ENCODE peak calls at places on chromosomes 2 and 18, in nine cellular contexts. U is coronary artery, Y is fibroblast of the aortic adventitia, T is astrocyte of the hippocampus, J is bronchial epithelial cell, D is astrocyte of the spinal cord, K is GM03348, N is suprapubic skin, S is brain microvascular endothelial cell. Z is an unnamed sample.

GRCh38 chr2:139967665-139968064 is 1187.5 kb upstream of the NXPH2 start:
- DNase-seq in N (no peak), J (no peak), D (no peak), K (no peak), U (no peak), S (no peak), Y (no peak), T (no peak), Z (no peak)

GRCh38 chr2:144524190-144524957 is 4.5 kb upstream of the ZEB2 start:
- DNase-seq in T (peak), N (peak), J (no peak), S (no peak), D (peak), Y (peak), U (peak), K (peak), Z (peak)

GRCh38 chr2:224520064-224520463 is 65.1 kb downstream of the CUL3 start:
- DNase-seq in U (no peak), J (peak), K (peak), T (peak), Y (peak), D (peak), N (no peak), S (peak), Z (no peak)

GRCh38 chr18:47730795-47731194 is 199.7 kb downstream of the SMAD2 start:
- DNase-seq in J (no peak), Y (no peak), K (no peak), T (no peak), N (no peak), S (peak), D (peak), U (no peak), Z (no peak)

GRCh38 chr2:98634406-98635092 is 26.2 kb downstream of the UNC50 start:
- DNase-seq in U (no peak), D (no peak), J (peak), K (no peak), T (peak), Y (no peak), N (no peak), S (peak), Z (peak)

GRCh38 chr18:23627325-23627724 is 35.4 kb downstream of the ANKRD29 start:
- DNase-seq in Y (peak), K (no peak), U (no peak), T (peak), N (no peak), S (peak), J (peak), D (peak), Z (no peak)

GRCh38 chr2:84971799-84972790 is 1.1 kb downstream of the KCMF1 start:
- DNase-seq in U (peak), J (peak), T (peak), Y (peak), N (peak), K (peak), D (peak), S (no peak), Z (peak)

GRCh38 chr2:73832905-73833304 is 4.1 kb downstream of the STAMBP start:
- DNase-seq in D (peak), U (no peak), J (peak), S (no peak), T (peak), Y (peak), N (no peak), K (no peak), Z (no peak)

GRCh38 chr18:32661486-32662299 is 111.1 kb downstream of the KLHL14 start:
- DNase-seq in J (peak), N (no peak), U (no peak), Y (no peak), D (peak), K (no peak), S (peak), T (peak), Z (peak)

GRCh38 chr2:59389240-59389639 is 1148.1 kb upstream of the FANCL start:
- DNase-seq in S (peak), T (peak), J (peak), N (no peak), K (no peak), Y (no peak), D (no peak), U (no peak), Z (no peak)

GRCh38 chr2:223019390-223019930 is 32.5 kb upstream of the KCNE4 start:
- DNase-seq in K (no peak), J (no peak), U (no peak), Y (peak), N (no peak), D (no peak), S (no peak), T (no peak), Z (no peak)

GRCh38 chr18:37259711-37260110 is 305.9 kb downstream of the CELF4 start:
- DNase-seq in N (no peak), J (no peak), Y (no peak), U (no peak), S (no peak), D (no peak), K (no peak), T (no peak), Z (no peak)

GRCh38 chr2:230721712-230722111 is 9.1 kb downstream of the CAB39 start:
- DNase-seq in K (peak), S (no peak), N (no peak), U (no peak), J (peak), Y (no peak), T (peak), D (no peak), Z (no peak)

GRCh38 chr2:174510583-174511189 is 23.9 kb upstream of the GPR155 start:
- DNase-seq in N (no peak), K (no peak), Y (no peak), S (no peak), U (no peak), J (peak), T (peak), D (peak), Z (no peak)

GRCh38 chr2:216546646-216547403 is 48.2 kb downstream of the RPL37A start:
- DNase-seq in S (peak), N (no peak), U (no peak), D (peak), Y (peak), J (peak), T (peak), K (peak), Z (no peak)

GRCh38 chr2:224650815-224651439 is 65.2 kb downstream of the CCDC195 start:
- DNase-seq in N (no peak), Y (peak), T (peak), U (no peak), S (peak), J (peak), K (peak), D (peak), Z (peak)

GRCh38 chr2:145764631-145765030 is 1244.7 kb upstream of the ZEB2 start:
- DNase-seq in Y (no peak), K (no peak), N (no peak), S (no peak), D (peak), J (no peak), T (peak), U (no peak), Z (no peak)

GRCh38 chr2:236367791-236368289 is 103.6 kb upstream of the ASB18 start:
- DNase-seq in S (no peak), Y (no peak), T (no peak), N (no peak), K (no peak), J (no peak), D (no peak), U (no peak), Z (no peak)

GRCh38 chr2:229731916-229732315 is 17.6 kb upstream of the DNER start:
- DNase-seq in J (no peak), Y (peak), S (peak), T (no peak), N (no peak), U (no peak), K (no peak), D (peak), Z (no peak)

GRCh38 chr18:8797206-8797605 is 91.8 kb downstream of the MTCL1 start:
- DNase-seq in D (peak), S (no peak), Y (no peak), N (no peak), T (peak), J (peak), U (no peak), K (no peak), Z (no peak)

GRCh38 chr2:127891806-127892205 is 6.0 kb upstream of the AMMECR1L start:
- DNase-seq in N (no peak), J (no peak), T (no peak), S (no peak), K (no peak), Y (no peak), D (no peak), U (no peak), Z (no peak)

GRCh38 chr2:79580175-79580574 is 67.3 kb downstream of the CTNNA2 start:
- DNase-seq in Y (no peak), K (no peak), D (peak), U (no peak), J (no peak), N (no peak), S (no peak), T (peak), Z (no peak)

GRCh38 chr18:23227729-23228075 is 92.4 kb downstream of the CABLES1 start:
- DNase-seq in K (no peak), J (no peak), S (no peak), Y (no peak), U (no peak), T (no peak), N (no peak), D (no peak), Z (no peak)

GRCh38 chr2:8409461-8410260 is 272.2 kb upstream of the ID2 start:
- DNase-seq in J (no peak), Y (peak), K (no peak), N (no peak), U (no peak), S (no peak), D (no peak), T (peak), Z (no peak)

GRCh38 chr2:29108225-29108624 is 7.0 kb upstream of the CLIP4 start:
- DNase-seq in J (peak), T (peak), N (no peak), D (peak), K (peak), S (peak), U (no peak), Y (peak), Z (no peak)

GRCh38 chr2:4995466-4995865 is 696.7 kb upstream of the SOX11 start:
- DNase-seq in N (no peak), Y (no peak), T (no peak), J (no peak), S (no peak), D (no peak), K (no peak), U (no peak), Z (peak)

GRCh38 chr18:33578371-33579146 is 540 bp downstream of the ASXL3 start:
- DNase-seq in D (no peak), Y (no peak), S (no peak), N (no peak), J (no peak), K (peak), U (peak), T (peak), Z (peak)

GRCh38 chr2:158414538-158414937 is 42.0 kb downstream of the CCDC148 start:
- DNase-seq in N (no peak), T (peak), Y (peak), S (peak), J (peak), U (no peak), D (peak), K (peak), Z (no peak)

GRCh38 chr2:216603010-216603883 is 30.0 kb upstream of the IGFBP2 start:
- DNase-seq in K (no peak), S (no peak), U (no peak), D (no peak), N (no peak), J (peak), T (no peak), Y (no peak), Z (peak)

GRCh38 chr2:47039913-47040562 is 115.1 kb downstream of the STPG4 start:
- DNase-seq in N (no peak), S (no peak), U (no peak), D (no peak), J (no peak), Y (no peak), K (no peak), T (no peak), Z (no peak)

GRCh38 chr2:70921839-70922590 is 13.7 kb upstream of the ATP6V1B1 start:
- DNase-seq in S (no peak), U (peak), Y (no peak), T (no peak), N (no peak), J (peak), K (no peak), D (no peak), Z (no peak)